ENCODE peak calls at places on chromosomes 7 and 10, in six cellular contexts. P, I, R, U, O and L are unnamed samples. For H3K4me1, the result is how much of the 10 kb centered on the place peaks cover.

GRCh38 chr7:96377399-96377798 is 55.5 kb upstream of the SLC25A13 start:
- DNase-seq in P (no peak), I (no peak), R (no peak), U (no peak), O (no peak), L (no peak)

GRCh38 chr10:112915590-112916572 is 34.2 kb upstream of the TCF7L2 start:
- DNase-seq in P (peak), I (no peak), R (no peak), U (peak), O (peak), L (peak)

GRCh38 chr10:119301397-119301796 is 94.0 kb downstream of the GRK5 start:
- DNase-seq in P (no peak), I (no peak), R (peak), U (no peak), O (no peak), L (no peak)

GRCh38 chr10:118917701-118918100 is 111.8 kb upstream of the NANOS1 start:
- DNase-seq in P (no peak), I (no peak), R (no peak), U (no peak), O (no peak), L (no peak)

GRCh38 chr7:117673839-117674238 is 194.0 kb downstream of the CFTR start:
- DNase-seq in P (peak), I (no peak), R (peak), U (no peak), O (peak), L (peak)

GRCh38 chr7:31058122-31058521 is 6.0 kb downstream of the ADCYAP1R1 start:
- DNase-seq in P (peak), I (no peak), R (no peak), U (no peak), O (no peak), L (peak)

GRCh38 chr10:29022513-29022912 is 266.4 kb upstream of the LYZL1 start:
- DNase-seq in P (no peak), I (peak), R (no peak), U (no peak), O (peak), L (no peak)

GRCh38 chr7:98286093-98286525 is 4.6 kb downstream of the BRI3 start:
- DNase-seq in P (peak), I (no peak), R (no peak), U (no peak), O (peak), L (peak)

GRCh38 chr7:134622303-134622995 is 24.2 kb upstream of the BPGM start:
- DNase-seq in P (no peak), I (no peak), R (no peak), U (peak), O (no peak), L (no peak)

GRCh38 chr10:6135039-6135438 is 46.2 kb downstream of the RBM17 start:
- DNase-seq in P (no peak), I (no peak), R (peak), U (no peak), O (no peak), L (no peak)

GRCh38 chr10:91803386-91804125 is 5.3 kb downstream of the TNKS2 start:
- DNase-seq in P (no peak), I (no peak), R (no peak), U (no peak), O (no peak), L (no peak)
- H3K4me1 ChIP-seq in P (under half), I (under half), R (under half), U (under half), O (under half), L (under half)

DNA sequence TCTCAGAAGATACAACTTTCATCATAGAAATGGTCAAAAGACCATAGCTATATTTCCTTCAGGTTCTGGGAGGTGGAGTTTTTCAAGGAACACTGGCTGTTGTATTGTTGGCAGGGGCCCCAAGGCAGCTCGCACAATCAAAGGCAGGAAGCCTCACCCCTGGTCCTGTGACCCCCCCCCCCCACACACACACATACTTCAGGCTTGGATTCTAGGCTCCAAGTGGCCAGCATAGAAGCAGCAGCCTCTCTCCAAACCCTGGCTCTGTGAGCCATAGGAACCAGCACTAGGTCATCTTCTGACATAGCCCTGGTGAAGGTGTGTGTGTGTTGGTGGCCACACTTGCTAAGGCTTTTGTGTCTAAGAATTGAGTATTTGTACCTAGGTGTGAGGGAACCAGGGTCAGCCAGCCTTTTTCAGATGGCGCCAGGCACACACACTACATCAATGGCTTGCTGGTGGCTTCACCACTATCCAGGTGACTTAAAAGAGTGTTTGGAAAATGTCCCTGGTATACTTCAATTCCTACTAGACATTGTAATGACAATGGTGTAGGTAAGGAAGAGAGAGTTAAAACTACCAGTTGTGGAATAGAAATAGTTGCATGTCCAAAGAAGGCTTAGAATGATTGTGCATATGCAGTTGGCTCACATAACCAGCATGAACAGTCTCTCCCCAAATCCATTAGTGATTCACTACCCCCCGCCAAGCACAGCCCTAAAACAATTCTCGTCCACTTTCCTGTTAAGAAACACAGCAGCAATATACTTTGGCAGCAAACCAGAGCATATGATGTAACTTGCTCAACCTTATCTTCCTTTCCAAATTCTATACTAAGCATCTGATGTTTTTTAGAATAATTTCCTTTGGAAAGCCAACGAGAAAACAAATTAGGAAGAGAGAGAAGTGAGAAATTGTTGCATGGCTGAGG is 91.3 kb downstream of the AVL9 start:
- DNase-seq in P (peak), I (no peak), R (no peak), U (no peak), O (no peak), L (peak)
- H3K27ac ChIP-seq in P (peak), I (no peak), R (no peak), U (peak), O (peak), L (no peak)

DNA sequence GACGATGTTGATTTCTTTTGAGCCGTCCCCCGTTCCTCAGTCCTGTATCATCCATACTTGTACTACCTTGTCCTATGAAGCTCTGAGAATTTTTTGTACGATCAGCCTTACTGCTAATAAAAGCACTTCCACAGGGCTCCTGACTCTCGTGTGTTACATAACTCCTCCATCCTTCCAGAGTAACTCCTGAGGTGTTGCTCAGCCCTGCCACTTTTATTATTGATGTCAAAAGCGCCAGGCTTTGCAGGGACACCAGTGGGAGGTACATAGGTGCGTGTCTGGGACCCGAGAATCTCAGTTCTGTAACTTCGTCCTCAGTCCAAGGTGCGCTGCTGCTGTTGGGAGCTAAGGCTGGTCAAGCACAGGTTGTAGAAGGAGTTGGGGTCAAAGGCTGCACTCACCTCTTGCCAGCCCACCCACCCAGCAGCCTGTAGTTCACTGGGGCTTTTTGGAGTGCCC is 957 bp downstream of the UFSP1 start:
- DNase-seq in P (peak), I (no peak), R (no peak), U (no peak), O (no peak), L (no peak)
- TF ChIP-seq EZH2phosphoT487 in P (no peak), I (no peak), R (no peak), U (no peak), O (no peak), L (no peak)

GRCh38 chr10:102657451-102657850 is 13.2 kb downstream of the TRIM8 start:
- DNase-seq in P (no peak), I (no peak), R (no peak), U (no peak), O (no peak), L (no peak)

GRCh38 chr10:102656791-102657371 is 12.6 kb downstream of the TRIM8 start:
- DNase-seq in P (no peak), I (no peak), R (no peak), U (no peak), O (no peak), L (no peak)

GRCh38 chr10:102654969-102655368 is 10.7 kb downstream of the TRIM8 start:
- DNase-seq in P (no peak), I (no peak), R (no peak), U (no peak), O (no peak), L (no peak)

GRCh38 chr10:102654566-102654965 is 10.3 kb downstream of the TRIM8 start:
- DNase-seq in P (no peak), I (no peak), R (no peak), U (no peak), O (no peak), L (no peak)

GRCh38 chr10:102656026-102656425 is 11.7 kb downstream of the TRIM8 start:
- DNase-seq in P (no peak), I (no peak), R (no peak), U (no peak), O (no peak), L (no peak)
- H3K4me1 ChIP-seq in P (under half), I (under half), R (half or more), U (under half), O (under half), L (under half)

GRCh38 chr10:21721000-21721670 is 187.1 kb downstream of the MLLT10 start:
- DNase-seq in P (peak), I (no peak), R (no peak), U (no peak), O (no peak), L (no peak)

GRCh38 chr10:21712975-21713374 is 178.9 kb downstream of the MLLT10 start:
- DNase-seq in P (no peak), I (no peak), R (no peak), U (no peak), O (no peak), L (no peak)

GRCh38 chr10:21720090-21720489 is 186.1 kb downstream of the MLLT10 start:
- DNase-seq in P (no peak), I (peak), R (no peak), U (peak), O (no peak), L (no peak)

GRCh38 chr10:21719502-21719901 is 185.5 kb downstream of the MLLT10 start:
- DNase-seq in P (no peak), I (no peak), R (no peak), U (no peak), O (no peak), L (no peak)

DNA sequence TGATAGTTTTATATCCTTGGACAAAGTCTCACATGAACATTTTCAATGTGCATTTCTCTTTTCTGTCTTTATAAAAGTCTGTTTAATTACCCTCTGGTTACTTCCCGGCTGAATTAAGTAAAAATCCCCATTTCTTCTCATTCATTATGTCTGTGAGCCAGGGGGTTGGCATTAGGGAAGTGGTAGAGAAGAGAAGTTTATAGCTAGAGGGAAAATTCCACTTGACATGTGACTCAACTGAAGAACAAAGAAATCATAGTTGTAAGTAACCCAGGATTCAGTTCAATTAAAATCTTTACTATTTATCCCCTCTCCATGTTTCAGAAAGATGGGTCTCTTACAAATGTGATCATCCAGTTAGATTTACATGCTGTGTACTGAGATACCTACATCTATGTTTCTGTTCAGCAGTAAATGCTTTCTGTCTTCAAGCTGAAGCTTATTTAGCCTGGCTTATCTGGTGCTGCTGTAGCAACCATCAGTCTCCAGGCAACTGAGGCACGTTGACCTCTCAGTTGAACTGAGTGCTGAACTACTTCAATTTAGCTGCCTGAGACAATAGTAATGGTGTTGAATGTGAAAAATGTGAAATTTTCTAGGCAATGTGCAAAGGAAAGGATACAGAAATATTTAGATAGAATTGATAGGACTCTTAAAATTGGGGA is 181.6 kb downstream of the MLLT10 start:
- DNase-seq in P (peak), I (no peak), R (no peak), U (no peak), O (no peak), L (peak)
- H3K27ac ChIP-seq in P (peak), I (peak), R (no peak), U (no peak), O (no peak), L (no peak)

GRCh38 chr7:112579388-112579787 is 98.6 kb downstream of the LSMEM1 start:
- DNase-seq in P (no peak), I (no peak), R (no peak), U (no peak), O (no peak), L (no peak)

GRCh38 chr7:112572669-112573301 is 92.0 kb downstream of the LSMEM1 start:
- DNase-seq in P (no peak), I (no peak), R (peak), U (no peak), O (peak), L (peak)

GRCh38 chr7:112575864-112576263 is 95.1 kb downstream of the LSMEM1 start:
- DNase-seq in P (no peak), I (no peak), R (no peak), U (no peak), O (no peak), L (no peak)

GRCh38 chr7:112571852-112572607 is 91.2 kb downstream of the LSMEM1 start:
- DNase-seq in P (no peak), I (peak), R (peak), U (peak), O (no peak), L (peak)

DNA sequence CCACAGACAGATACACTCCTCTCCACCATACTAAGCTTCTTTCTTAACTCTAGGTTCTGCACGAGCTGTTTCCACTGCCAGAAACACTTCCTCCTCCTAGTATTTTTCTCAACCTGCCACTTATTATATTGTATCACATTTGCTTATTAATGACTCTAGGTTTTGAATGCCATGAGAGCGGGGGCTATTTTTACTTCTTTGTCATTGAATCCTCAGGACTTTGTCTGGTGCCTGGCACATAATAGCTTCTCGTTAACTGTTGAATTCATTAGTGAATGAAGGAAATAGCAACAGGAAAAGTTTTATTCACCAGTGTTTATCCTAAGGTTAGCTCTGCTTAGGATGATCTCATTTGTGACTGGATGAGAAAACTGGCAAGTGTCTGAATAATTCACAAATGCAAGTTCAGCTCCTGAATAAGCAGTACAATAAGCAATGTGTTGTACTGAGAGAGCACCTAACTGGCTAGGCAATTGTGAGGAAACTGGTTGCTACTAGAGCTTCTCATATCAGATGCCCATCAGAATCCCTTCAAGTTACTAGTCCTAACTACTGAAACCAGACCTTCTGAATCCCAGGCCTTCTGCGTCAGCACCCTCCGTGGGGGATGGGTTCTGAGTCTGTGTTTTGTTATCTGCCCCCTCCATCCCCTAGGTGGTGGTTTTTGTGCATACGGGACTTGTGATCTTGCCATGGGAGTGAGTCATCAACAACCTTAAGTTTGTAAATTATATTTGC is 92.7 kb downstream of the LSMEM1 start:
- DNase-seq in P (peak), I (no peak), R (peak), U (peak), O (no peak), L (peak)
- TF ChIP-seq EZH2phosphoT487 in P (no peak), I (no peak), R (no peak), U (no peak), O (no peak), L (no peak)

DNA sequence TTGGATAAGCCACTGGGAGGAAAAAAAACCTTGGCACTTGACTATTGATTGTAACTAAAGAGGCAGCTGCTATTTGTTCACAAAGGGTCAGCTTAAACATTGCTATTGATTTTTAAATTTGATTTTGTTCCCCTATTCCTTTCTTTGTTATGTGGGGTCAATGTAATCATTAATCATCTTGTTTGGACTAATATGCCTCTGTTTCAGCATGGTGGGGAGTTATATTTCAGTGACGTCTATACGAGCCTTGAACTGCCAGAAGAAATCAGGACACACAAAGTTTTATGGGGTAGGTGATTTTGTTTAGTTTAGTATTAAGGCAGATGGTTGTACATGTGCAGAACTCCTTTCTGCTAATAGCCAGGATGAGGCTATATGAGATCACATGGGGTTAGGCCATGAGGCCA is 7.5 kb downstream of the AS3MT start:
- DNase-seq in P (no peak), I (no peak), R (no peak), U (no peak), O (no peak), L (no peak)
- H3K4me1 ChIP-seq in P (under half), I (under half), R (under half), U (under half), O (under half), L (under half)

GRCh38 chr10:86759073-86759672 is 2.8 kb downstream of the BMPR1A start:
- DNase-seq in P (peak), I (no peak), R (no peak), U (no peak), O (no peak), L (no peak)
- H3K27ac ChIP-seq in P (peak), I (no peak), R (no peak), U (peak), O (peak), L (no peak)